ENCODE peak calls at places on chromosomes 7 and 10, in seven cellular contexts. Y is HepG2, U is GM20000, N is heart right ventricle, P is tibial artery, O is esophagus squamous epithelium, F is MM.1S. R is an unnamed sample.

GRCh38 chr10:10149899-10150298 is 867.8 kb upstream of the CELF2 start:
- DNase-seq in Y (no peak), U (no peak), N (no peak), P (no peak), O (no peak), F (no peak), R (no peak)

GRCh38 chr7:47180268-47180826 is 401.6 kb downstream of the TNS3 start:
- DNase-seq in Y (peak), U (peak), N (peak), P (no peak), O (no peak), F (peak), R (peak)

GRCh38 chr7:31327071-31327470 is 13.5 kb downstream of the NEUROD6 start:
- DNase-seq in Y (no peak), U (no peak), N (no peak), P (no peak), O (no peak), F (no peak), R (no peak)

GRCh38 chr7:36208997-36209813 is 56.2 kb downstream of the EEPD1 start:
- DNase-seq in Y (peak), U (no peak), N (no peak), P (no peak), O (no peak), F (no peak), R (no peak)

GRCh38 chr7:98137826-98138151 is 31.1 kb downstream of the LMTK2 start:
- DNase-seq in Y (no peak), U (peak), N (no peak), P (no peak), O (no peak), F (no peak), R (peak)

GRCh38 chr7:111107989-111108388 is 17.1 kb downstream of the LRRN3 start:
- DNase-seq in Y (no peak), U (no peak), N (no peak), P (no peak), O (no peak), F (no peak), R (no peak)

GRCh38 chr10:130020651-130021372 is 56.7 kb upstream of the EBF3 start:
- DNase-seq in Y (no peak), U (no peak), N (peak), P (peak), O (no peak), F (no peak), R (no peak)

GRCh38 chr10:88129013-88129412 is 265.6 kb downstream of the PTEN start:
- DNase-seq in Y (no peak), U (no peak), N (no peak), P (no peak), O (no peak), F (no peak), R (no peak)

GRCh38 chr7:56218510-56218909 is 102.3 kb upstream of the NUPR2 start:
- DNase-seq in Y (no peak), U (no peak), N (no peak), P (no peak), O (no peak), F (no peak), R (no peak)

GRCh38 chr10:87767253-87767652 is 50.8 kb downstream of the ATAD1 start:
- DNase-seq in Y (no peak), U (no peak), N (no peak), P (no peak), O (no peak), F (no peak), R (no peak)

GRCh38 chr7:91892821-91893340 is 12.4 kb upstream of the MTERF1 start:
- DNase-seq in Y (no peak), U (no peak), N (no peak), P (no peak), O (no peak), F (no peak), R (no peak)

GRCh38 chr7:23216021-23216420 is 30.6 kb upstream of the GPNMB start:
- DNase-seq in Y (no peak), U (no peak), N (peak), P (peak), O (no peak), F (no peak), R (no peak)

GRCh38 chr7:44980393-44981034 is 1.7 kb upstream of the MYO1G start:
- DNase-seq in Y (no peak), U (peak), N (no peak), P (no peak), O (no peak), F (no peak), R (peak)

GRCh38 chr7:123499211-123499968 is 35.0 kb downstream of the IQUB start:
- DNase-seq in Y (no peak), U (no peak), N (no peak), P (no peak), O (no peak), F (no peak), R (no peak)

GRCh38 chr7:44267719-44268413 is 57.5 kb downstream of the CAMK2B start:
- DNase-seq in Y (no peak), U (no peak), N (no peak), P (no peak), O (no peak), F (no peak), R (no peak)

GRCh38 chr7:116030626-116031276 is at the start of gene TFEC:
- DNase-seq in Y (no peak), U (no peak), N (no peak), P (no peak), O (no peak), F (peak), R (no peak)

GRCh38 chr10:15725603-15726002 is 5.9 kb upstream of the ITGA8 start:
- DNase-seq in Y (peak), U (peak), N (no peak), P (no peak), O (no peak), F (peak), R (peak)

GRCh38 chr7:157684596-157685429 is 348.0 kb downstream of the DNAJB6 start:
- DNase-seq in Y (no peak), U (no peak), N (no peak), P (peak), O (no peak), F (no peak), R (no peak)

GRCh38 chr7:77464589-77464988 is 48.4 kb upstream of the GSAP start:
- DNase-seq in Y (no peak), U (peak), N (no peak), P (no peak), O (no peak), F (no peak), R (peak)

GRCh38 chr10:22823109-22823508 is 104.7 kb upstream of the ARMC3 start:
- DNase-seq in Y (peak), U (no peak), N (no peak), P (no peak), O (no peak), F (no peak), R (no peak)

GRCh38 chr7:130875265-130875741 is 141.3 kb upstream of the KLF14 start:
- DNase-seq in Y (peak), U (peak), N (no peak), P (no peak), O (no peak), F (peak), R (peak)

GRCh38 chr7:94439893-94440381 is 45.2 kb downstream of the COL1A2 start:
- DNase-seq in Y (peak), U (no peak), N (no peak), P (no peak), O (no peak), F (no peak), R (no peak)

GRCh38 chr7:157409753-157410727 is 73.2 kb downstream of the DNAJB6 start:
- DNase-seq in Y (no peak), U (peak), N (no peak), P (no peak), O (no peak), F (no peak), R (no peak)

GRCh38 chr10:11025978-11026377 is 8.3 kb downstream of the CELF2 start:
- DNase-seq in Y (no peak), U (no peak), N (no peak), P (no peak), O (no peak), F (no peak), R (no peak)

GRCh38 chr7:22586101-22586805 is 86.3 kb upstream of the STEAP1B start:
- DNase-seq in Y (no peak), U (no peak), N (no peak), P (no peak), O (no peak), F (no peak), R (no peak)

GRCh38 chr10:70418229-70418628 is 14.3 kb downstream of the EIF4EBP2 start:
- DNase-seq in Y (no peak), U (no peak), N (no peak), P (no peak), O (no peak), F (no peak), R (no peak)

GRCh38 chr7:134565643-134566136 is 16.8 kb downstream of the AKR1B15 start:
- DNase-seq in Y (no peak), U (no peak), N (no peak), P (peak), O (no peak), F (no peak), R (no peak)

GRCh38 chr10:33237736-33238624 is 96.5 kb downstream of the NRP1 start:
- DNase-seq in Y (peak), U (no peak), N (no peak), P (no peak), O (no peak), F (no peak), R (no peak)

GRCh38 chr7:31058122-31058521 is 6.0 kb downstream of the ADCYAP1R1 start:
- DNase-seq in Y (no peak), U (no peak), N (no peak), P (no peak), O (no peak), F (no peak), R (no peak)

GRCh38 chr7:157708896-157709295 is 372.1 kb downstream of the DNAJB6 start:
- DNase-seq in Y (no peak), U (no peak), N (no peak), P (peak), O (no peak), F (no peak), R (no peak)

DNA sequence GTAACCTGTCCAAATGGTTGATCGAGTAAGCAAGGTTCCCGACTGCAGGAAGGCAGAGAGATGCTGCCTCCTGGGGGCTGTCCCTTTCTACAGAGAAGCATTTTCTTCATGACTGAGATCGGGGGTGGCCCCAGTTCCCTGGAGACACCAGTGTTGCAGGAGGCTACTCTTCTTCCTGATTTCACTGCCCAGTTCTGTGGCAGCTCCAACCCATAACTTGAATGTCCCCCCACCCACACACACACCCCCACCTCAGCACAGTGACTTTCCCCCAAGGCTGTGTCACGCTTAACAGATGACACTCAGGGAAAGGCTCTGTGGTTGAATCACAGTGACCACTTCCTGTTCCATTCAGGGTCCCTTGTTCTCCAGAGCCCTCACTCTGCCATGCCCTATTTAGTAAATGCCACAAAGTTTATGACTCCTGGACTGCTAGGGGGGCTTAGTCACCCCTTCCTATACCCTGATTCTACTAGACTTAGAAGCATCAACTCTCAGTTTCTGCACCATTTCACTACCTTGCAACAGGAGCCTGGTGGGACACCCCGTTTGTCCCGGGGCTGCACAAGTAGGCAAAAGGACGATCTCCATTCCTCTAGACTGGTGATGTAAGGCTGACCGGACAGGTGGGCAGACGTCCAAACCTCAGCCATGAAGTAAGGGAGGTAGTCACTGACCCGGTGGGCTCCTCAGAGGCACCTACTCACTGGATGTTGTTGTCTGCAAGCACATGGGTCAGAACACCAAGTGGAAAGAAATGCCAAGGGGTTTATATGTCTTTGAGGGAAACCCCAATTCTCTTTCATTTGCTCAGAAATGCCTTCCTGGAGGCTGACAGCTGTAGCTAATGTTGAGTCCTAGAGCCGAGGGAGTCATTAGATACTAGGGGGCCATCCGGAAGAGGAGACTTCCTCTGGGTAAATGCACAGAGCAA is 31.3 kb upstream of the SMC3 start:
- DNase-seq in Y (peak), U (peak), N (peak), P (no peak), O (no peak), F (peak), R (peak)
- TF ChIP-seq CTCF in Y (peak), U (no peak), N (no peak), P (peak), O (no peak), F (peak), R (peak)

GRCh38 chr7:85554294-85554877 is 367.5 kb upstream of the SEMA3D start:
- DNase-seq in Y (peak), U (peak), N (peak), P (no peak), O (no peak), F (peak), R (peak)
- TF ChIP-seq CTCF in Y (peak), U (peak), N (peak), P (peak), O (peak), F (peak), R (peak)

GRCh38 chr7:149196705-149197171 is 1.4 kb downstream of the ZNF282 start:
- DNase-seq in Y (peak), U (peak), N (no peak), P (no peak), O (no peak), F (peak), R (peak)
- TF ChIP-seq CTCF in Y (no peak), U (no peak), N (no peak), P (no peak), O (no peak), F (no peak), R (no peak)

DNA sequence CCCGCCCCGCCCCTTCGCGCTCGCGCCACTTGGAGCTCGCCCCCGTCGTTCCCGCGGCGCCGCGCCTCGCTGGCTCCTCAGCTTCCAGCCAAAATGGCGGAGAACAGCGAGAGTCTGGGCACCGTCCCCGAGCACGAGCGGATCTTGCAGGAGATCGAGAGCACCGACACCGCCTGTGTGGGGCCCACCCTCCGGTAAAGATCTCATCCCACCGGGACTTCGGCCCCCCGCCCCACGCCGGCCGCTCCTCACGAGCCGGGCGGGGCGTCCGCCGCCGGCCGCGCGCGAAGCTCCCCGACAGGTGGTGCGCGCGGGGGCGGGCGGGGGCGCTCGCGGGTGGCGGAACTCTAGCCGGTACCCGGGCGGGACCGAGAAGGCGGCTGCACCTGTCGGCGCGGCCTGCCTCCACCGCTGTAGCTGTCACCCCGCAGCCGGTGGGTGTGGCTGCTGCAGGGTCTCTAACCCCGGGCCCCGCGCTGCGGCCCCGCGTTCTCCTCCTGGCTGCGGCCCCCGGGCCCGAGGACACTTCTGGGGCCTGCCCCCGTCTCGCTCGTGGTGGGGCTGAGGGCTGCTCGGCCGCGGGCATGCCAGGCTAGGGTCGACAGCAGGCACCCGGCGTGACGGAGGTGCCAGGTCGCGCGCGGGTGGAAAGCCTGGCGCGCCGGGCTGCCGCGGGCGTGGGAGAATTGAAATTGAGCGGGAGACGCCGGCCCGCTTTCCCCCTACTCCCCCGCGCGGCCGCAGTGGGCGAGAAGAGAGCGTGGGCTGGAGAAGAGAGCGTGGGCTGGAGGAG is at the start of gene EXOC6:
- DNase-seq in Y (peak), U (peak), N (peak), P (peak), O (peak), F (peak), R (peak)
- TF ChIP-seq CTCF in Y (peak), U (no peak), N (peak), P (no peak), O (peak), F (no peak), R (peak)

R was measured in GM10248.